ENCODE peak calls at places on chromosomes 1 and 21, in six cellular contexts. V is RWPE1; F is cardiac fibroblast; C is upper lobe of right lung; W is CD8-positive, alpha-beta T cell; L is foreskin fibroblast. A is an unnamed sample.

GRCh38 chr1:38690790-38691189 is 168.8 kb downstream of the RRAGC start:
- DNase-seq in F (peak), W (no peak), V (peak), C (no peak), L (no peak), A (no peak)

GRCh38 chr1:165954940-165955339 is 127.5 kb downstream of the UCK2 start:
- DNase-seq in F (peak), V (no peak), C (no peak), W (no peak), L (peak), A (no peak)

GRCh38 chr1:61491497-61491896 is 233.4 kb downstream of the TM2D1 start:
- DNase-seq in L (no peak), F (no peak), V (no peak), W (no peak), C (no peak), A (no peak)

GRCh38 chr1:39672551-39672947 is 642 bp upstream of the NT5C1A start:
- DNase-seq in L (no peak), W (peak), C (no peak), F (no peak), V (no peak), A (peak)

GRCh38 chr1:206982216-206982615 is 12.0 kb upstream of the FCAMR start:
- DNase-seq in V (peak), F (peak), W (peak), C (no peak), L (peak), A (peak)

GRCh38 chr1:63651110-63651776 is 58.0 kb downstream of the PGM1 start:
- DNase-seq in C (no peak), V (no peak), W (peak), L (no peak), F (peak), A (no peak)

GRCh38 chr21:46295996-46296752 is 10.0 kb downstream of the YBEY start:
- DNase-seq in C (peak), F (peak), V (no peak), L (peak), W (peak), A (peak)

GRCh38 chr1:193458628-193459027 is 272.2 kb upstream of the B3GALT2 start:
- DNase-seq in F (no peak), L (no peak), W (no peak), V (no peak), C (no peak), A (no peak)

GRCh38 chr1:20194224-20194623 is 7.9 kb upstream of the PLA2G2C start:
- DNase-seq in W (no peak), C (no peak), L (no peak), F (no peak), V (peak), A (no peak)

GRCh38 chr1:167229719-167230385 is 9.2 kb downstream of the POU2F1 start:
- DNase-seq in V (no peak), C (no peak), W (no peak), F (no peak), L (no peak), A (no peak)

GRCh38 chr1:1358433-1359201 is at the start of gene MXRA8:
- DNase-seq in L (peak), V (no peak), W (no peak), C (peak), F (peak), A (no peak)

GRCh38 chr1:89311757-89312156 is 39.1 kb upstream of the GBP5 start:
- DNase-seq in L (no peak), W (peak), V (no peak), F (peak), C (no peak), A (peak)

GRCh38 chr1:48093696-48094518 is 96.7 kb upstream of the TRABD2B start:
- DNase-seq in F (peak), W (peak), L (peak), C (peak), V (peak), A (peak)

GRCh38 chr1:105678334-105678733 is 1378.1 kb upstream of the PRMT6 start:
- DNase-seq in C (no peak), W (no peak), V (no peak), L (no peak), F (no peak), A (no peak)

GRCh38 chr1:205772607-205773032 is 2.7 kb downstream of the RAB29 start:
- DNase-seq in V (no peak), C (no peak), F (no peak), L (no peak), W (no peak), A (no peak)

GRCh38 chr1:65606426-65606825 is 186.0 kb downstream of the LEPR start:
- DNase-seq in V (no peak), L (peak), W (no peak), C (no peak), F (peak), A (no peak)

GRCh38 chr1:197614916-197615692 is 160.2 kb downstream of the DENND1B start:
- DNase-seq in L (peak), F (peak), W (no peak), C (no peak), V (peak), A (no peak)

GRCh38 chr1:51627672-51628071 is 10.8 kb downstream of the OSBPL9 start:
- DNase-seq in V (peak), L (peak), W (no peak), F (peak), C (no peak), A (no peak)

GRCh38 chr1:230129341-230129740 is 62.3 kb downstream of the GALNT2 start:
- DNase-seq in V (no peak), F (no peak), C (no peak), L (no peak), W (no peak), A (no peak)

GRCh38 chr1:96683931-96684330 is 37.7 kb upstream of the PTBP2 start:
- DNase-seq in L (no peak), F (peak), V (no peak), C (no peak), W (no peak), A (no peak)

GRCh38 chr1:43207229-43207853 is 35.2 kb downstream of the CFAP57 start:
- DNase-seq in W (no peak), L (no peak), C (no peak), V (no peak), F (peak), A (no peak)

GRCh38 chr1:165668184-165668583 is 30.2 kb downstream of the ALDH9A1 start:
- DNase-seq in W (no peak), F (no peak), V (no peak), C (no peak), L (no peak), A (no peak)

GRCh38 chr21:28793043-28793442 is 199.6 kb downstream of the LTN1 start:
- DNase-seq in W (no peak), V (no peak), L (peak), F (peak), C (no peak), A (no peak)
- TF ChIP-seq CTCF in W (no peak), V (no peak), L (peak), F (peak), C (peak), A (peak)

DNA sequence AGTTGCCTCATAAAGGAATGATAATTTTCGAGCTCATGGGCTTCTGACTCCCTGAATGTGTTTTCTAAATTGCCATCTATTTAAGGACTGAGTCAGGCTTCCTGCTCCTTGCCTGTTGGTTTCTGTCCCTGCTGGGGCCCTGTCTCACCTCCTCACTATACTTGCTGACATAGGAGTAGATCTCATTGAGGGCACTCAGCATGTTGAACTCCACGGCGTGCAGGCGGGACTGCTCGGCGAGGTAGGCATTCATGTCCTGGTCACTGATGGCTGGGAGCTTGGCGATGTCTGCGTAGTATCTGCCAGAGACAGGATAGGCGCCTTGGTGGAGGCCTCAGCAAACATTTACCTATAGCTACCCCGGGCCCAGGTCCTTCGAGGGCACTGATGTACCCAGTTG is 116.9 kb upstream of the CD34 start:
- DNase-seq in F (no peak), W (no peak), L (no peak), C (no peak), V (no peak), A (no peak)
- TF ChIP-seq CTCF in F (no peak), W (no peak), L (no peak), C (no peak), V (no peak), A (no peak)

GRCh38 chr1:233673947-233674431 is 60.1 kb downstream of the KCNK1 start:
- DNase-seq in C (no peak), W (no peak), F (no peak), V (no peak), L (no peak), A (no peak)
- TF ChIP-seq CTCF in C (no peak), W (no peak), F (no peak), V (no peak), L (no peak), A (no peak)

DNA sequence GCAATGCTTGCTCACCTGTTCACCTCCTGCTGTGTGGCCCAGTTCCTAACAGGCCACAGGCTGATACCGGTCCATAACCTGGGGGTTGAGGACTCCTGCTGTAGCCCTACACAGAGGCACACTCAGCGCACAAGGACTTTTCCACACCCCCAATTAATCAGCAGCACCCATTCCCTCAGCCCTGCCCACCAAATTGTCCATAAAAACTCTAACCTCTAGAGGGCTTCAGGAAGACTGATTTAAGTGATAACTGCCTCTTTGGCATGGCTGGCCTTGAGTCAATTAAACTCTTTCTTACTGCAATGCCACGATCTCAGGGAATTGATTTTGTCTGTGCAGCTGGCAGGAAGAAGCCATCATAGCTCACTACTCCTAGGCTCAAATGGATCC is 71.3 kb upstream of the MUTYH start:
- DNase-seq in C (no peak), L (no peak), F (no peak), V (no peak), W (no peak), A (no peak)
- TF ChIP-seq CTCF in C (no peak), L (no peak), F (no peak), V (no peak), W (no peak), A (no peak)

DNA sequence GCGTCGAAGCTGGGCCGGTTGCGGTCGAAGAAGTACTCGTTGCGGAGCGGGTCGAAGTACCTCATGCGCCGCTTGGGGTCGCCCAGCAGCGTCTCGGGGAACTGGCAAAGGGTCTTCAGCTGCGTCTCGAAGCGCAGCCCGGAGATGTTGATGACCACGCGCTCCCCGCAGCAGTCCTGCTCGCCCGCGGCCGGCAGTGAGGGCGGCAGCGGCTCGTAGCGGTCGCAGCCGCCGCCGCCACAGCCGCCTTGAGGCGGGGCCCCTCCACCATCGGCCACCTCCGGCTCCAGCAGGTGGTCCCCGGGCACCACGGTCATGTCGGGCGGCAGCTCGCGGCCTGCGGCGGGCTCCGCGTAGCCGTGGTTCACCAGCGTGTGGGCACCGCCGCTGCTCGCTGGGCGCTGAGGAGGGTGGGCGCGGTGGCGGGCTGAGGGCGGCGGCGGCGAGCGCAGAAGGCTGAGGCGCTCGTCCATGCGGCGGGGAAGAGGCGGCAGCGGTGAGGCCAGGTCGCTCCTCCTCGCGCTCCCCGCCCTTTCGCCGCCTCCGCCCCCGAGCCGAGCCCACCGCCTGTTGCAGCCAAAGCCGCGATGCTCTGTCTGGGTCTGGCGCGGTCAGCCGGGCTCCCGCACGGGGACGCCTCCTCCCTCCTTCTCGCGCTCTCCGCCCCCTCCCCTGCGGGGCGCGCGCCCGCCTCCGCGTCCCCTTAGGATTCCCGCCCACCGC is at the start of gene KCNA3:
- DNase-seq in C (peak), W (peak), F (no peak), L (peak), V (no peak), A (peak)
- TF ChIP-seq CTCF in C (peak), W (peak), F (no peak), L (no peak), V (no peak), A (no peak)

GRCh38 chr1:231753313-231753712 is 126.7 kb downstream of the DISC1 start:
- DNase-seq in V (no peak), F (no peak), L (no peak), C (no peak), W (no peak), A (no peak)
- TF ChIP-seq CTCF in V (no peak), F (no peak), L (no peak), C (no peak), W (no peak), A (no peak)

GRCh38 chr21:33024278-33025103 is 1.2 kb upstream of the OLIG2 start:
- DNase-seq in F (no peak), W (no peak), L (no peak), C (no peak), V (no peak), A (no peak)

GRCh38 chr21:33022489-33022827 is 3.3 kb upstream of the OLIG2 start:
- DNase-seq in W (no peak), V (no peak), L (no peak), C (no peak), F (no peak), A (no peak)

GRCh38 chr21:33022828-33023573 is 2.7 kb upstream of the OLIG2 start:
- DNase-seq in L (no peak), W (no peak), F (no peak), V (no peak), C (no peak), A (no peak)

GRCh38 chr21:33025106-33025470 is 647 bp upstream of the OLIG2 start:
- DNase-seq in V (no peak), L (no peak), C (no peak), F (no peak), W (no peak), A (no peak)

GRCh38 chr21:33023574-33024277 is 2.0 kb upstream of the OLIG2 start:
- DNase-seq in V (no peak), C (no peak), W (no peak), L (no peak), F (no peak), A (no peak)
- TF ChIP-seq CTCF in V (no peak), C (no peak), W (no peak), L (no peak), F (no peak), A (no peak)

GRCh38 chr21:32782698-32783097 is 11.1 kb upstream of the PAXBP1 start:
- DNase-seq in C (no peak), L (no peak), W (no peak), V (no peak), F (peak), A (no peak)
- TF ChIP-seq CTCF in C (no peak), L (no peak), W (no peak), V (peak), F (no peak), A (no peak)